ENCODE peak calls at places on chromosome 1, in seven cellular contexts. R is stomach, X is A549, U is cardiac muscle cell, D is PC-9, L is body of pancreas, S is heart right ventricle. P is an unnamed sample.
A peak's percentile ranks its signal among the peaks of the same experiment; 100 is the strongest.

GRCh38 chr1:151108331-151108730 is 37.8 kb downstream of the GABPB2 start:
- DNase-seq in R (no peak), X (no peak), U (no peak), D (no peak), L (no peak), S (no peak), P (no peak)

GRCh38 chr1:5728956-5729355 is 263.3 kb downstream of the NPHP4 start:
- DNase-seq in R (no peak), X (no peak), U (no peak), D (no peak), L (no peak), S (no peak), P (no peak)

GRCh38 chr1:209769956-209770355 is 14.1 kb downstream of the TRAF3IP3 start:
- DNase-seq in R (no peak), X (no peak), U (no peak), D (no peak), L (no peak), S (no peak), P (no peak)

GRCh38 chr1:209844695-209845404 is 17.1 kb downstream of the UTP25 start:
- DNase-seq in R (no peak), X (no peak), U (no peak), D (no peak), L (no peak), S (no peak), P (no peak)

GRCh38 chr1:69215883-69216282 is 351.8 kb upstream of the LRRC7 start:
- DNase-seq in R (no peak), X (no peak), U (no peak), D (no peak), L (no peak), S (no peak), P (no peak)

GRCh38 chr1:234313171-234313570 is 60.1 kb upstream of the COA6 start:
- DNase-seq in R (no peak), X (no peak), U (no peak), D (no peak), L (no peak), S (no peak), P (no peak)

GRCh38 chr1:155003766-155004351 is 1.3 kb downstream of the ZBTB7B start:
- DNase-seq in R (peak; percentile 76), X (no peak), U (peak; percentile 47), D (no peak), L (peak; percentile 80), S (peak; percentile 79), P (peak; percentile 33)

GRCh38 chr1:229087339-229087738 is 183.6 kb upstream of the RAB4A start:
- DNase-seq in R (no peak), X (no peak), U (no peak), D (no peak), L (no peak), S (no peak), P (no peak)

GRCh38 chr1:27045973-27046558 is 33.4 kb upstream of the TENT5B start:
- DNase-seq in R (peak; percentile 69), X (peak; percentile 66), U (peak; percentile 77), D (no peak), L (peak; percentile 58), S (peak; percentile 65), P (peak; percentile 69)

GRCh38 chr1:155178441-155179106 is 4.9 kb downstream of the TRIM46 start:
- DNase-seq in R (peak; percentile 28), X (no peak), U (no peak), D (no peak), L (no peak), S (no peak), P (no peak)

GRCh38 chr1:183023146-183023600 is at the start of gene LAMC1:
- DNase-seq in R (peak; percentile 61), X (peak; percentile 68), U (peak; percentile 93), D (peak; percentile 60), L (peak; percentile 61), S (peak; percentile 84), P (peak; percentile 63)

GRCh38 chr1:99685516-99686180 is 39.7 kb downstream of the PALMD start:
- DNase-seq in R (peak; percentile 80), X (peak; percentile 9), U (peak; percentile 78), D (no peak), L (peak; percentile 80), S (peak; percentile 88), P (peak; percentile 80)
- TF ChIP-seq CTCF in R (peak; percentile 54), X (peak; percentile 48), U (peak; percentile 63), D (peak; percentile 76), L (peak; percentile 54), S (peak; percentile 76), P (peak; percentile 59)

DNA sequence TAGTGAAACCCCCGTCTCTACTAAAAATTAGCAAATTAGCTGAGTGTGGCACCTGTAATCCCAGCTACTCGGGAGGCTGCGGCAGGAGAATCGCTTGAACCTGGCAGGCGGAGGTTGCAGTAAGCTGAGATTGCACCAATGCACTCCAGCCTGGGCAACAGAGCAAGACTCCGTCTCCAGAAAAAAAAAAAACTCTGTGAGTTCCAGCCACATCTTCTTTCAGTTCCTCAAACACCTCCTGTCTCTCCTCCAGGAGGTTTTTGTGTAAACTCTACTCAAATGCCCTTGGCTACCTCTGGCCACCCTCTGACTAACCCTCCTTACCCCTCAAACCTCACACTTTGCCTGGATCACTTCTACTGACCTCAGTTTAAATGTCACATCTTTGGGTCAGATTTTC is 38.1 kb downstream of the RCSD1 start:
- DNase-seq in R (no peak), X (no peak), U (no peak), D (no peak), L (no peak), S (no peak), P (no peak)
- H3K27ac ChIP-seq in R (no peak overlapping the region), X (no peak overlapping the region), U (peak overlapping the region; percentile 96), D (no peak overlapping the region), L (no peak overlapping the region), S (no peak overlapping the region), P (no peak overlapping the region)

GRCh38 chr1:62175568-62176179 is 19.0 kb upstream of the L1TD1 start:
- DNase-seq in R (peak; percentile 51), X (no peak), U (peak; percentile 73), D (peak; percentile 45), L (peak; percentile 63), S (peak; percentile 32), P (peak; percentile 46)
- TF ChIP-seq CTCF in R (peak; percentile 73), X (peak; percentile 75), U (peak; percentile 68), D (peak; percentile 86), L (peak; percentile 82), S (peak; percentile 87), P (peak; percentile 72)

DNA sequence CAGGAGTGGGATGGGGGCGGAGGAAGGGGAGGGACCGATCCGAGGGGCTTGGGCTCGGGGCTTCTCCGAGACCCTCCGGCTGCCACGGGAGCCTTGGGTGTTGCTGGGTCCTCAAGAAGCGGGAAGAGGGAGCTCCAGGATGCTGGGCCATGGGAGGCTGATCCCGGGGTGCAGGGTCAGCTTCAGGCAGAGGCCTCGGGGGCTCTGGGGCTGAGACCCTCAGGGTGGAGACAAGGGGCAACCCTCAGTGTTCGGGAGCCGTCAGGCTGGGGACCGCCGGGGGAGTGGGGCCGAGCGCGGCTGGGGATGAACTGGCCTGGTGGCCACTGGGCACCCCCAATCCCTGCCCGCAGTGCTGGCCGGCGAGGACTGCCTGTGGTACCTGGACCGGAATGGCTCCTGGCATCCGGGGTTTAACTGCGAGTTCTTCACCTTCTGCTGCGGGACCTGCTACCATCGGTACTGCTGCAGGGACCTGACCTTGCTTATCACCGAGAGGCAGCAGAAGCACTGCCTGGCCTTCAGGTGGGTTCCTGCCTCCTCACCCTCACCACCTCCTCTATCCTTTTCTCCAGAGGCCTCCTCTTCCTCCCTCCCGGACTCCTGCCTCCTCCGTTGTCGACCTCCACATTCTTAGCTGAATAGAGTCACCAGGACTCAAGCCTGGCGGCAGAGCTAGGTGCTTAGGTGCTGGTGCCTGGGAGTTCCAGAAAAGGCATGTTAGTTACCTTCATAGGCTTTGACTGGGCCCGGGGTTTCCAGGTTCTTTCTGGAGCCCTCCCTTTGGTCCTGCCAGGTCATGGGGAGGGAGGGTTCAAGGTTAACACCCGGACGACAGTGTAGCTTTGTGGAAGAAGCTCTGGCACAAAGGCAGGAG is 632 bp downstream of the SHISA4 start:
- DNase-seq in R (no peak), X (no peak), U (no peak), D (peak; percentile 31), L (no peak), S (no peak), P (no peak)
- H3K27ac ChIP-seq in R (peak overlapping the region; percentile 79), X (peak overlapping the region; percentile 94), U (no peak overlapping the region), D (no peak overlapping the region), L (peak overlapping the region; percentile 48), S (peak overlapping the region; percentile 80), P (no peak overlapping the region)

GRCh38 chr1:7677111-7677510 is 94.0 kb upstream of the VAMP3 start:
- DNase-seq in R (no peak), X (no peak), U (no peak), D (no peak), L (no peak), S (no peak), P (no peak)
- TF ChIP-seq CTCF in R (no peak), X (no peak), U (no peak), D (no peak), L (no peak), S (no peak), P (no peak)

P was measured in MM.1S.